ENCODE peak calls at places on chromosomes 12 and 14, in four cellular contexts. W is lower lobe of right lung, V is fibroblast of lung, G is astrocyte. R is an unnamed sample.

GRCh38 chr14:22918519-22918808 is 485 bp downstream of the RBM23 start:
- DNase-seq in W (peak; percentile 51), V (no peak), G (no peak), R (no peak)

GRCh38 chr12:52870361-52871290 is 21.8 kb upstream of the KRT78 start:
- DNase-seq in W (peak; percentile 73), V (peak; percentile 30), G (no peak), R (peak; percentile 43)

GRCh38 chr14:54568821-54569591 is 2.1 kb downstream of the SAMD4A start:
- DNase-seq in W (no peak), V (peak; percentile 51), G (peak; percentile 33), R (no peak)

GRCh38 chr12:95216704-95217376 is 427 bp downstream of the FGD6 start:
- DNase-seq in W (no peak), V (peak; percentile 11), G (no peak), R (no peak)

GRCh38 chr12:108603743-108604142 is 5.9 kb upstream of the TMEM119 start:
- DNase-seq in W (no peak), V (no peak), G (no peak), R (no peak)

GRCh38 chr14:68703093-68703492 is 89.8 kb downstream of the ZFP36L1 start:
- DNase-seq in W (no peak), V (peak; percentile 65), G (peak; percentile 78), R (peak; percentile 70)

GRCh38 chr12:112165624-112166023 is 40.3 kb downstream of the TRAFD1 start:
- DNase-seq in W (no peak), V (no peak), G (no peak), R (no peak)

GRCh38 chr14:88470542-88471440 is 84.0 kb downstream of the PTPN21 start:
- DNase-seq in W (no peak), V (peak; percentile 17), G (peak; percentile 42), R (no peak)

GRCh38 chr14:31990183-31990862 is 86.8 kb upstream of the ARHGAP5 start:
- DNase-seq in W (no peak), V (no peak), G (peak; percentile 53), R (no peak)

GRCh38 chr12:47820631-47821345 is 1.1 kb upstream of the HDAC7 start:
- DNase-seq in W (peak; percentile 83), V (peak; percentile 95), G (peak; percentile 95), R (peak; percentile 95)

GRCh38 chr12:20120296-20120695 is 248.0 kb upstream of the PDE3A start:
- DNase-seq in W (no peak), V (no peak), G (peak; percentile 19), R (no peak)

GRCh38 chr14:54299393-54300363 is 97.1 kb upstream of the CDKN3 start:
- DNase-seq in W (no peak), V (peak; percentile 60), G (peak; percentile 99), R (no peak)

GRCh38 chr12:64739778-64740177 is 19.4 kb downstream of the GNS start:
- DNase-seq in W (no peak), V (no peak), G (no peak), R (peak; percentile 22)

GRCh38 chr12:26097046-26097878 is 27.6 kb downstream of the BHLHE41 start:
- DNase-seq in W (peak; percentile 69), V (peak; percentile 81), G (peak; percentile 56), R (peak; percentile 61)

GRCh38 chr14:61103541-61104339 is 122.7 kb downstream of the SLC38A6 start:
- DNase-seq in W (no peak), V (peak; percentile 99), G (peak; percentile 99), R (peak; percentile 88)

GRCh38 chr12:115185529-115185928 is 501.6 kb upstream of the TBX3 start:
- DNase-seq in W (no peak), V (no peak), G (peak; percentile 46), R (peak; percentile 37)

GRCh38 chr12:62647586-62647985 is 181.0 kb downstream of the MON2 start:
- DNase-seq in W (no peak), V (no peak), G (no peak), R (no peak)

GRCh38 chr14:22106700-22107697 is 433.4 kb upstream of the OR4E1 start:
- DNase-seq in W (no peak), V (no peak), G (no peak), R (no peak)

GRCh38 chr14:30882431-30882830 is 8.1 kb downstream of the COCH start:
- DNase-seq in W (no peak), V (peak; percentile 11), G (no peak), R (no peak)

GRCh38 chr12:110600254-110600653 is 13.7 kb upstream of the TCTN1 start:
- DNase-seq in W (no peak), V (peak; percentile 85), G (peak; percentile 41), R (no peak)

GRCh38 chr14:38250316-38250715 is 5.6 kb downstream of the CLEC14A start:
- DNase-seq in W (no peak), V (peak; percentile 53), G (no peak), R (no peak)

GRCh38 chr14:35295845-35296161 is 3.6 kb downstream of the PSMA6 start:
- DNase-seq in W (no peak), V (no peak), G (no peak), R (no peak)
- H3K4me3 ChIP-seq in W (peak overlapping the region; percentile 90), V (no peak overlapping the region), G (no peak overlapping the region), R (no peak overlapping the region)

DNA sequence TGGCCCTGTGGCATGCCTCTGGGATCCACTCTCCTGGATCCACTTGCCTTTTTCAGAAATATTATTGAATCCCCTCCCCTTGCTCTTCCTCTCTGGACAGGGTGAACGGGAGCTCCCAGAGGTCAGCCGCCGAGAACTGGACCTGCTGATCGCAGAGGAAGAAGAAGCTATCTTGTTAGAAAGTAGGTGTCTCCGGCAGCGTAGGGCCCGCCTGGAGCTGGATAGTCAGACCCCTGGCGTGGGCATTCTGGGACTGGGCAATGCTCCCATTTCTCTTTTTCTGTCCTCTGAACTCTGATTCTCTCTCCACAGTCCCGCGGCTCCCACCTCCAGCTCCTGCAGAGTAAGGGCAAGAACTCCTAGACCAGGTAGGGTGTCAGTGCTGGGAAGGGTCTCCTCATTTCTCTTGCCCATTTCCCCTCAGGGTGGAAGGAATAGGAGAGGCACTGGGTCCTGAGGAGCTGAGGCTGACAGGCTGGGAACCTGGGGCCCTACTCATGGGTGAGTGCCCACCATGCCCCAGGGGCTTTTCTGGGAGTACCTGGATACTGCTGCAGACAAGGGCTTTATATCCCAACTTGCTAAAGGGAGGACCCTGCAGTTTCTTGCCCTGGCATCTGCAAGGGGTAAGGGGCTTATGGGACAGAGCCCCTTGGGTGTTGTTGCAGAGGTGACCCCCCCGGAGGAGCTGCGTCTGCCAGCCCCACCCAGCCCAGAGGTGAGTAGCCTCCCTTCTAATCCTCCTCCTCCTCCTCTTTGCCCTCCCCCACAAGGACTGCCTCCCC is 5.4 kb downstream of the REC8 start:
- DNase-seq in W (no peak), V (no peak), G (no peak), R (no peak)
- H3K36me3 ChIP-seq in W (peaks cover 92% of the 10 kb centered on the region), V (peaks cover 33% of the 10 kb centered on the region), G (peaks cover 18% of the 10 kb centered on the region), R (peaks cover 9% of the 10 kb centered on the region)

GRCh38 chr12:132330549-132330881 is 1.1 kb upstream of the GALNT9 start:
- DNase-seq in W (no peak), V (no peak), G (no peak), R (no peak)
- H3K27me3 ChIP-seq in W (peaks cover 72% of the 10 kb centered on the region), V (no peaks in the 10 kb centered on the region), G (peaks cover 17% of the 10 kb centered on the region), R (peaks cover 48% of the 10 kb centered on the region)

GRCh38 chr12:93135286-93136239 is 206.5 kb upstream of the EEA1 start:
- DNase-seq in W (no peak), V (peak; percentile 71), G (no peak), R (no peak)
- H3K4me3 ChIP-seq in W (no peak overlapping the region), V (no peak overlapping the region), G (no peak overlapping the region), R (no peak overlapping the region)

DNA sequence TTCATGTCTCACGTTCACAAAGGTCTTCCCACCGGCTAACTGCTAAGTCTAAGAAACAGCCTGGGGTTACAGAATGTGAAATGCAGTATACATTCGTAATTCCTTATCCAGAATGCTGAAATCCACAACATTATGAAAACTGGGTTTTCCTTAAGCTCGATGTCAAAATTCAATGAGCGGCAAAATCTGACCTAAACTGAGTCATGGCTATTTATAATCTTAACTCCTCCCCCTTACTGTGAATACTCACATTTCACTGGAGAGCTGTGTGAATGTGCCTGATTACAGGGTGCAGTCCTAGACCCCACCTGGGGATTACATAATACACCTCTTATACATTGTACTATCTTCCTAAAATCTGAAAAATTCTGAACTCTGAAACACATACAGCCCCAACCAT is 35.3 kb downstream of the STX2 start:
- DNase-seq in W (no peak), V (peak; percentile 47), G (peak; percentile 51), R (no peak)
- H3K36me3 ChIP-seq in W (peaks cover 100% of the 10 kb centered on the region), V (peaks cover 12% of the 10 kb centered on the region), G (peaks cover 38% of the 10 kb centered on the region), R (peaks cover 80% of the 10 kb centered on the region)

GRCh38 chr12:153080-153746 is 60.7 kb downstream of the SLC6A12 start:
- DNase-seq in W (peak; percentile 80), V (peak; percentile 25), G (peak; percentile 13), R (peak; percentile 70)

GRCh38 chr12:154058-154457 is 59.9 kb downstream of the SLC6A12 start:
- DNase-seq in W (no peak), V (no peak), G (no peak), R (no peak)

GRCh38 chr12:152440-152839 is 61.5 kb downstream of the SLC6A12 start:
- DNase-seq in W (no peak), V (peak; percentile 36), G (no peak), R (no peak)

GRCh38 chr12:148676-149416 is 65.1 kb downstream of the SLC6A12 start:
- DNase-seq in W (no peak), V (no peak), G (no peak), R (no peak)

DNA sequence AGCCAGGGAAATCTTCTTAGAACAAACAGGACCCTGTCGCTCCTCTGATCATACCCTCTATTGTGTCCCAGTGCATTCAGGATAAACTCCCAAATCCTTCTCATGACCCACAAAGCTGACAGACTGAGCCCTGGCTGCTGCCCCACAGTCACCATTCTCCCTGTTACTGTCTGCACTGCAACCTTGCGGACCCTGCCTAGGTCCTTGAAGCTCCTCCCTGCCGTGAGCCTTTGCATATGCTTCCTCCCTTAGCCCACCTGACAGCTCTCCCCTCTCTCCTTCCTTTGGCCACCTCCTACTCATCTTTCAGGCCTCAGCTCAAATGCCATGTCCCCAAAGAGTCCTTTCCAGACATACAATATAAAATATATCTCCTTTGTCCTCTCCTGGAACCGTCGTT is 62.4 kb downstream of the SLC6A12 start:
- DNase-seq in W (no peak), V (no peak), G (no peak), R (no peak)
- H3K27me3 ChIP-seq in W (peaks cover 3% of the 10 kb centered on the region), V (peaks cover 3% of the 10 kb centered on the region), G (peaks cover 20% of the 10 kb centered on the region), R (peaks cover 2% of the 10 kb centered on the region)

DNA sequence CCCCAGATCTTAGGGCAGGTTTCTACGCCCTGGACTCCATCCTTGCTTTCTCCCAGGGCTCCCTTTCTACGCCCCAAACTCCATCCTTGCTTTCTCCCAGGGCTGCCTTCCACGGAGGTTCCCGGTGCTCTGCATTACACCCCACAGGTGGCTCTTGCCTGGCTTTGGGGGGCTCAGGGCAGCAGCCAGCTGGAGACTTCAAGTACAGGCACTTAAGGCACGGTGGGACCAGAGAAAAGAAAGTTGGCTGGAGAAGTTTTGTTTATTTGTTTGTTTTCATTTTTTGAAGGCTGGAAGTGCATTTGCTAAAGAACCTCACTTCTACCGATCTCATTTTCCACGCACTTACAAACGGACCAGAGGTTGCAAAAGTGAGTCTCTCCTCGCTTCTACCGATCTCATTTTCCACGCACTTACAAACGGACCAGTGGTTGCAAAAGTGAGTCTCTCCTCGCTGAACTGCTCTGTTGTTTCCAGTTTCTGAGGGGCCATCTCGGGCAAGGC is 103.8 kb upstream of the MED13L start:
- DNase-seq in W (no peak), V (no peak), G (no peak), R (no peak)
- H3K4me3 ChIP-seq in W (no peak overlapping the region), V (no peak overlapping the region), G (peak overlapping the region; percentile 21), R (no peak overlapping the region)

DNA sequence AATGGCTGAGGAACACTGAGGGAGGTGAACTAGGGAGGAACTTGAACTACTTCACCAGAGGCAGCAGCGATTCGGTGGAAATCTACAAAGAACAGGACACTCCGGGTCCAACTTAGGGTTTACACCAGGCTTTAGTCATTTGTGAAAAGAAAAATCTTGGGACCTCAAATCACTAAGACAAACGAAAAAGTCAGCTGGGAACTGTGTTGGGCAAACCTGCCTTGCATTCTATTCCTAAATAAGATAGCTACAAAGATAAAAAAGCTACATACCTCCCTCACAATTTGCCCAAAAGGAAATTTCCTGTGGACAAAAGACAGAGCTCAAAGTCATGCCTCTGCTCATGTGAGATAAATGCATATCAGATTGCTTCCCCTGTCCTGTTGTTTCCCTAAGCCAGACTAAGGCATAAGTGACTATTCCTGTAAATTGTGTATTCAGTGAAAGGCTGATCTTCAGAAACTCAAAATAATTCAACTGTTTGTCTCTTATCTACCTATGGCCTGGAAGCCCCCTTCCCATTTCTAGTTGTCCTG is 106.6 kb downstream of the APAF1 start:
- DNase-seq in W (no peak), V (no peak), G (no peak), R (no peak)
- H3K36me3 ChIP-seq in W (no peaks in the 10 kb centered on the region), V (no peaks in the 10 kb centered on the region), G (no peaks in the 10 kb centered on the region), R (no peaks in the 10 kb centered on the region)